ENCODE peak calls at places on chromosomes 5 and 9, in ten cellular contexts. D is endothelial cell of umbilical vein, F is A549, I is body of pancreas, R is IMR-90, W is stomach, U is H1, M is HepG2, A is ovary, H is K562. J is an unnamed sample.

GRCh38 chr5:180637962-180638680 is 11.3 kb downstream of the FLT4 start:
- DNase-seq in A (no peak), H (no peak), M (no peak), I (no peak), U (no peak), R (no peak), F (no peak), W (no peak), D (no peak), J (no peak)

GRCh38 chr9:93642961-93643360 is 66.6 kb downstream of the PHF2 start:
- DNase-seq in R (peak), H (no peak), A (no peak), I (no peak), W (no peak), D (no peak), U (no peak), M (no peak), F (no peak), J (peak)

GRCh38 chr5:964821-965220 is 43.8 kb upstream of the NKD2 start:
- DNase-seq in M (no peak), I (no peak), R (no peak), H (no peak), A (no peak), F (no peak), U (no peak), W (no peak), D (no peak), J (no peak)

GRCh38 chr9:88044200-88044599 is 69.9 kb upstream of the CDK20 start:
- DNase-seq in A (no peak), M (no peak), H (no peak), W (no peak), D (no peak), R (no peak), F (no peak), I (no peak), U (no peak), J (no peak)

GRCh38 chr9:77802512-77803293 is 154.6 kb upstream of the GNA14 start:
- DNase-seq in U (no peak), I (no peak), F (no peak), A (no peak), M (no peak), R (no peak), H (no peak), W (no peak), D (no peak), J (no peak)

GRCh38 chr5:10987881-10988504 is 227.0 kb upstream of the DAP start:
- DNase-seq in D (peak), U (peak), M (peak), H (peak), R (no peak), I (peak), W (peak), F (peak), A (peak), J (peak)

GRCh38 chr5:21776466-21776865 is 1076.7 kb downstream of the CDH12 start:
- DNase-seq in D (no peak), M (no peak), H (no peak), R (no peak), W (no peak), U (no peak), I (no peak), F (no peak), A (no peak), J (no peak)

GRCh38 chr9:124414612-124415011 is 630 bp downstream of the PSMB7 start:
- DNase-seq in D (peak), M (no peak), W (no peak), F (no peak), U (no peak), R (no peak), I (no peak), A (no peak), H (no peak), J (no peak)

GRCh38 chr5:66494437-66494836 is 101.8 kb upstream of the MAST4 start:
- DNase-seq in I (no peak), A (no peak), W (no peak), F (no peak), D (no peak), M (no peak), H (peak), U (peak), R (no peak), J (no peak)

GRCh38 chr5:34500236-34500836 is 155.8 kb upstream of the RAI14 start:
- DNase-seq in W (no peak), F (no peak), U (no peak), A (no peak), R (no peak), D (no peak), H (no peak), M (peak), I (no peak), J (no peak)

GRCh38 chr5:59660737-59661136 is 232.8 kb downstream of the PDE4D start:
- DNase-seq in I (no peak), D (peak), U (no peak), R (peak), H (no peak), W (no peak), A (no peak), F (peak), M (no peak), J (no peak)

GRCh38 chr5:139746691-139747582 is 48.7 kb upstream of the PSD2 start:
- DNase-seq in D (no peak), H (peak), M (no peak), F (no peak), W (peak), R (peak), U (no peak), A (peak), I (no peak), J (peak)

GRCh38 chr5:52453176-52453575 is 334.5 kb upstream of the ITGA1 start:
- DNase-seq in F (no peak), H (no peak), W (no peak), U (no peak), I (no peak), A (no peak), M (no peak), R (no peak), D (no peak), J (no peak)

GRCh38 chr5:115948013-115948605 is 14.2 kb upstream of the LVRN start:
- DNase-seq in I (no peak), W (no peak), U (no peak), M (no peak), F (no peak), R (peak), H (no peak), D (no peak), A (no peak), J (no peak)

GRCh38 chr9:78261403-78262001 is 25.6 kb downstream of the CEP78 start:
- DNase-seq in H (peak), U (no peak), M (peak), A (no peak), R (peak), D (peak), W (no peak), I (no peak), F (peak), J (no peak)

GRCh38 chr5:1881273-1881586 is 1.5 kb downstream of the IRX4 start:
- DNase-seq in M (no peak), U (peak), A (no peak), F (peak), I (no peak), W (no peak), R (no peak), H (peak), D (no peak), J (no peak)

DNA sequence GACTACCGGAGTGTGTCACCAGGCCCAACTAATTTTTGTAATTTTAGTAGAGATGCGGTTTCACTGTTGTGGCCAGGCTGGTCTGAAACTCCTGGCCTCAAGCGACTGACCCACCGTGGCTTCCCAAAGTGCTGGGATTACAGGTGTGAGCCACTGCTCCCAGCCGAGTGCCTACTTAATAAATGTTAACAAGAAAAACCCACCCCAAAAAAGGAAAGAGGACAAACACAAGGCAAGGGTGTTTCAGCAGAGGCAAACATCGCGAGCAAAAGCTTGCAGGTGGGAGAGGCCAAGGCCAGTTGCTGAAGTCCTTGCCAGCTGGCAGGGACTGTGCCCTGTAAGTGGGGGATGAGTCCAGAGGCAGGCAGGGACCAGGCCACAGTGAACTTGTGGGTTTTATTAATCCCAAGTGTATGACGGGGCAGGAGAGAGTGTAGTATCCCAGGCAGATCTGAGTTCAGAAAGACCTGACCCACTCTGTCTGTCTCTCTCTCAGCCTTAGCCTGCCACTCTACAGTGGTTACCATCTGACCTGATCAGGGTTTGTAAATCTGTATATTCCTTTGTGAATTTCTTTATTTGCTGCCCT is 6.4 kb upstream of the FPGS start:
- DNase-seq in D (no peak), I (peak), M (peak), F (no peak), U (no peak), R (peak), H (no peak), A (peak), W (peak), J (peak)
- TF ChIP-seq POLR2A in D (peak), I (peak), M (peak), F (no peak), U (no peak), R (no peak), H (peak), A (no peak), W (no peak), J (no peak)

GRCh38 chr5:88671408-88671807 is 211.6 kb downstream of the MEF2C start:
- DNase-seq in D (no peak), F (no peak), M (no peak), H (no peak), R (no peak), U (no peak), A (no peak), W (no peak), I (no peak), J (no peak)
- H3K4me3 ChIP-seq in D (no peak), F (no peak), M (no peak), H (no peak), R (no peak), U (no peak), A (no peak), W (no peak), I (no peak), J (no peak)

GRCh38 chr9:130542457-130543228 is 36.7 kb upstream of the FUBP3 start:
- DNase-seq in D (no peak), R (no peak), M (no peak), I (no peak), A (no peak), U (no peak), W (no peak), F (peak), H (peak), J (no peak)
- TF ChIP-seq POLR2A in D (no peak), R (no peak), M (no peak), I (no peak), A (no peak), U (no peak), W (no peak), F (no peak), H (no peak), J (no peak)

GRCh38 chr5:174420651-174421407 is 303.6 kb upstream of the MSX2 start:
- DNase-seq in I (no peak), D (no peak), H (no peak), R (no peak), U (no peak), A (no peak), W (no peak), F (no peak), M (no peak), J (no peak)

GRCh38 chr5:174421408-174421805 is 303.0 kb upstream of the MSX2 start:
- DNase-seq in R (no peak), D (no peak), W (no peak), H (no peak), F (no peak), I (no peak), M (no peak), A (no peak), U (no peak), J (no peak)

GRCh38 chr5:174423538-174423937 is 300.8 kb upstream of the MSX2 start:
- DNase-seq in U (no peak), R (no peak), W (no peak), D (no peak), A (no peak), M (no peak), I (no peak), H (no peak), F (no peak), J (no peak)

GRCh38 chr5:174418809-174419522 is 305.4 kb upstream of the MSX2 start:
- DNase-seq in A (no peak), U (no peak), F (peak), I (no peak), M (peak), D (no peak), R (no peak), W (no peak), H (no peak), J (no peak)

DNA sequence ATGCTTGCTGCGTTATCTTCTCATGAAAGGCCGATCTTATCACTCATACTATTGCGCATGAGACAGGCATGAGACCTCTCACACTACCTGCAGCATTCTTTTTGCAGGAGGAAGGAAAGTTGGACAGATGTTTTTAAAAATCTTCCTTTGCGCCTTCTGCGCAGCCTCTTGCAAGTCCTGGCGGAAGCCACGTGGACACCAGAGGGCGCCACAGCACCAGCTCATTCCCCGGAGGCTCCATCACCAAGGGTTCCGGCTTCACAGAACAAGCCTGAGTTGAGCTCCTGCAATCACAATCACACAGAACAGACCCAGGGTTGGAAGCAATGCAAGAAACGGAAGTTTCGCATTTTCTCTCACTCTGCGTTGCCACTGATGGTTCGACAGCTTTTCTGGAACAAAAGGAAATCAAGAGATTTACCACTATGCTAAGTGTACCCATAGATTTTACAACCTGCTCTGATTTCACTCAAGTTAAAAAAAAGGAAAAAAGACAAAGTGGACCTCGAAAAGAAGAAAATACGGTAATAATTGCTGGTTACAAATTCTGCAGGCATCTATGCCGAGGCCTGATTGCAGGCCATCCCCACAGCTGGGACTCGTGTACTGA is 304.8 kb upstream of the MSX2 start:
- DNase-seq in M (peak), H (peak), I (peak), R (peak), W (peak), U (peak), A (peak), F (peak), D (peak), J (peak)
- H3K4me3 ChIP-seq in M (no peak), H (no peak), I (no peak), R (no peak), W (no peak), U (peak), A (no peak), F (peak), D (no peak), J (no peak)

DNA sequence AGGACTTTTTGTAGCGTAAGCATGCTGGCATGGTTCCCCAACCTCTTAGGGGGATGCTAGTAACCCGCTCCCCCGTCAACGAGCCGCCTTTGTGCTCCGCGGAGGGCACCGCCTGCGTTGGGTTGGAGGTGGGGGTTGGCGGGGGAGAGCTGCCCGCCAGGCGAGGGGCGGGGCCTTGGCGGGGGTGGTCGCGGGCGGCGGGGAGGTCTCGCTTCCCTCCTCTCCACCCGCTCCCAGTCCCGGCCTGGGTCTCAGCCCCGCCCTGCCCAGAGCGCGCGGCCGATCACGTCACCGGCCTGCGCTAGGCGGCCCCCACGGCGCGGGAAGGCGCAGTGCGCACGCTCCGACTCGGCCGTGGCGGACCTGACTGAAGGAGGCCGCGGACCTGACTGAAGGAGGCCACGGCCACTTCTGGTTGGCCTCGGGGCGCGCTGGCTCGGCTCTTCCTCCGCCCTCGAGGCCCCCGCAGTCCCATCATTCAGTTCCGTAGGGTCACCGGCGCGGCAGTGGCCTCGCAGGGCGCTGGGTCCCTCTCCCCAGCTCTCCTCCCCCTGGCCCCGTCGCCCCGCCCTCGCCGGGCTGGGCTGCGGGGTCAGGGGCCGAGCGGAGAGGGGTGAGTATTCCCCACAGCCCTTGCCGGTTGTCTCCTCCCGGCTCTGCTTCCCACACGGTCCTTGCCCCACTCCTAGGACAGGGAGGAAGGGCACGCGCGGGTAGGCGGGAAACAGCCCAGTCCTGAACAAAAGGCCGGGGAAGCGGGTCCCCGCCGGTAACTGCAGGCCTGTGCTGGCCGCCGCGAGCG is at the start of gene ATG10:
- DNase-seq in H (peak), U (peak), D (peak), W (peak), I (peak), A (peak), R (peak), M (peak), F (peak), J (peak)
- TF ChIP-seq POLR2A in H (peak), U (peak), D (peak), W (no peak), I (peak), A (peak), R (peak), M (peak), F (peak), J (peak)